ENCODE peak calls at places on chromosomes 3 and 15, in six cellular contexts. One of them, this sample, is unnamed.

GRCh38 chr3:63193647-63194046 is 84.5 kb upstream of the SYNPR start:
- DNase-seq in heart right ventricle: no peak
- DNase-seq in endodermal cell: no peak
- DNase-seq in tibial nerve: no peak
- DNase-seq in sigmoid colon: no peak
- DNase-seq in left ventricle myocardium inferior: no peak
- DNase-seq in this sample: no peak

GRCh38 chr3:15098503-15099363 is at the start of gene RBSN:
- DNase-seq in heart right ventricle: peak; percentile 95
- DNase-seq in endodermal cell: peak; percentile 98
- DNase-seq in tibial nerve: peak; percentile 89
- DNase-seq in sigmoid colon: peak; percentile 97
- DNase-seq in left ventricle myocardium inferior: peak; percentile 96
- DNase-seq in this sample: peak; percentile 96

GRCh38 chr15:64934023-64934422 is 22.3 kb downstream of the ANKDD1A start:
- DNase-seq in heart right ventricle: no peak
- DNase-seq in endodermal cell: no peak
- DNase-seq in tibial nerve: no peak
- DNase-seq in sigmoid colon: no peak
- DNase-seq in left ventricle myocardium inferior: no peak
- DNase-seq in this sample: no peak

GRCh38 chr3:148106062-148106461 is 591.6 kb upstream of the AGTR1 start:
- DNase-seq in heart right ventricle: no peak
- DNase-seq in endodermal cell: no peak
- DNase-seq in tibial nerve: no peak
- DNase-seq in sigmoid colon: no peak
- DNase-seq in left ventricle myocardium inferior: no peak
- DNase-seq in this sample: no peak

GRCh38 chr3:112860898-112861297 is 14.2 kb upstream of the CD200R1L start:
- DNase-seq in heart right ventricle: no peak
- DNase-seq in endodermal cell: no peak
- DNase-seq in tibial nerve: no peak
- DNase-seq in sigmoid colon: no peak
- DNase-seq in left ventricle myocardium inferior: no peak
- DNase-seq in this sample: no peak

GRCh38 chr3:49803464-49804140 is 541 bp downstream of the INKA1 start:
- DNase-seq in heart right ventricle: peak; percentile 35
- DNase-seq in endodermal cell: no peak
- DNase-seq in tibial nerve: no peak
- DNase-seq in sigmoid colon: peak; percentile 73
- DNase-seq in left ventricle myocardium inferior: no peak
- DNase-seq in this sample: peak; percentile 44

GRCh38 chr3:14716593-14716992 is 41.7 kb downstream of the C3orf20 start:
- DNase-seq in heart right ventricle: no peak
- DNase-seq in endodermal cell: no peak
- DNase-seq in tibial nerve: no peak
- DNase-seq in sigmoid colon: no peak
- DNase-seq in left ventricle myocardium inferior: no peak
- DNase-seq in this sample: no peak

GRCh38 chr15:62482715-62483429 is 317.8 kb upstream of the C2CD4B start:
- DNase-seq in heart right ventricle: no peak
- DNase-seq in endodermal cell: peak; percentile 94
- DNase-seq in tibial nerve: no peak
- DNase-seq in sigmoid colon: no peak
- DNase-seq in left ventricle myocardium inferior: no peak
- DNase-seq in this sample: no peak

GRCh38 chr3:16839271-16840110 is 45.3 kb upstream of the PLCL2 start:
- DNase-seq in heart right ventricle: no peak
- DNase-seq in endodermal cell: no peak
- DNase-seq in tibial nerve: no peak
- DNase-seq in sigmoid colon: no peak
- DNase-seq in left ventricle myocardium inferior: no peak
- DNase-seq in this sample: no peak

GRCh38 chr3:197238842-197239241 is 59.6 kb downstream of the DLG1 start:
- DNase-seq in heart right ventricle: no peak
- DNase-seq in endodermal cell: no peak
- DNase-seq in tibial nerve: no peak
- DNase-seq in sigmoid colon: no peak
- DNase-seq in left ventricle myocardium inferior: no peak
- DNase-seq in this sample: no peak

GRCh38 chr3:197244751-197245150 is 53.7 kb downstream of the DLG1 start:
- DNase-seq in heart right ventricle: no peak
- DNase-seq in endodermal cell: no peak
- DNase-seq in tibial nerve: no peak
- DNase-seq in sigmoid colon: no peak
- DNase-seq in left ventricle myocardium inferior: no peak
- DNase-seq in this sample: no peak

GRCh38 chr3:197241173-197241572 is 57.2 kb downstream of the DLG1 start:
- DNase-seq in heart right ventricle: no peak
- DNase-seq in endodermal cell: no peak
- DNase-seq in tibial nerve: no peak
- DNase-seq in sigmoid colon: no peak
- DNase-seq in left ventricle myocardium inferior: no peak
- DNase-seq in this sample: no peak

GRCh38 chr3:197239857-197240256 is 58.6 kb downstream of the DLG1 start:
- DNase-seq in heart right ventricle: no peak
- DNase-seq in endodermal cell: no peak
- DNase-seq in tibial nerve: no peak
- DNase-seq in sigmoid colon: no peak
- DNase-seq in left ventricle myocardium inferior: no peak
- DNase-seq in this sample: no peak

GRCh38 chr3:197242784-197243432 is 55.5 kb downstream of the DLG1 start:
- DNase-seq in heart right ventricle: no peak
- DNase-seq in endodermal cell: no peak
- DNase-seq in tibial nerve: no peak
- DNase-seq in sigmoid colon: no peak
- DNase-seq in left ventricle myocardium inferior: no peak
- DNase-seq in this sample: no peak
- H3K9me3 ChIP-seq in heart right ventricle: peaks cover 2% of the 10 kb centered on the region
- H3K9me3 ChIP-seq in endodermal cell: peaks cover 81% of the 10 kb centered on the region
- H3K9me3 ChIP-seq in tibial nerve: no peaks in the 10 kb centered on the region
- H3K9me3 ChIP-seq in sigmoid colon: peaks cover 5% of the 10 kb centered on the region
- H3K9me3 ChIP-seq in left ventricle myocardium inferior: peaks cover 48% of the 10 kb centered on the region
- H3K9me3 ChIP-seq in this sample: peaks cover 14% of the 10 kb centered on the region

DNA sequence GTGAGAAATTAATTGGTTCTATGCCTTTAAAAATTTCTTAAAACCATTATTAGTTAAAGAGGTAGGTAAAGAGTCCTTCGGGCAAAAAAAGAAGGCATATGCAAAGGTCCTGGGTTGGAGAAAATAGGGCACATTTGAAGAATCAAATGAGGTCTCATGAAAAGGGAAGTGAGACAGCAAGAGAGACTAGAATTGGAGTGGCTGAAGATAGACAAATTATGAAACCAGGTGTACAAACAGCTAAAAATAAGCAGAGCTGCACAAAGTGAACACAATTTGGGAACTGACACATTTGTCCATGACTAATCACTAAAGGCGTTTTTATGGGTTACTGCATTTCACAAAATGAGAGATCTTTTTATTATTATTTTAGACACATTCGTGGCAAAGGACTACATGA is 581.2 kb downstream of the PYDC2 start:
- DNase-seq in heart right ventricle: no peak
- DNase-seq in endodermal cell: no peak
- DNase-seq in tibial nerve: no peak
- DNase-seq in sigmoid colon: no peak
- DNase-seq in left ventricle myocardium inferior: no peak
- DNase-seq in this sample: no peak
- H3K9me3 ChIP-seq in heart right ventricle: no peaks in the 10 kb centered on the region
- H3K9me3 ChIP-seq in endodermal cell: no peaks in the 10 kb centered on the region
- H3K9me3 ChIP-seq in tibial nerve: no peaks in the 10 kb centered on the region
- H3K9me3 ChIP-seq in sigmoid colon: no peaks in the 10 kb centered on the region
- H3K9me3 ChIP-seq in left ventricle myocardium inferior: no peaks in the 10 kb centered on the region
- H3K9me3 ChIP-seq in this sample: no peaks in the 10 kb centered on the region

GRCh38 chr15:99682455-99682854 is 50.8 kb downstream of the LYSMD4 start:
- DNase-seq in heart right ventricle: no peak
- DNase-seq in endodermal cell: no peak
- DNase-seq in tibial nerve: no peak
- DNase-seq in sigmoid colon: no peak
- DNase-seq in left ventricle myocardium inferior: no peak
- DNase-seq in this sample: no peak

GRCh38 chr15:99677540-99678134 is 55.6 kb downstream of the LYSMD4 start:
- DNase-seq in heart right ventricle: no peak
- DNase-seq in endodermal cell: no peak
- DNase-seq in tibial nerve: no peak
- DNase-seq in sigmoid colon: no peak
- DNase-seq in left ventricle myocardium inferior: no peak
- DNase-seq in this sample: no peak

GRCh38 chr15:99686290-99686689 is 46.9 kb downstream of the LYSMD4 start:
- DNase-seq in heart right ventricle: no peak
- DNase-seq in endodermal cell: no peak
- DNase-seq in tibial nerve: no peak
- DNase-seq in sigmoid colon: no peak
- DNase-seq in left ventricle myocardium inferior: no peak
- DNase-seq in this sample: no peak

GRCh38 chr15:99683000-99683670 is 50.1 kb downstream of the LYSMD4 start:
- DNase-seq in heart right ventricle: no peak
- DNase-seq in endodermal cell: no peak
- DNase-seq in tibial nerve: no peak
- DNase-seq in sigmoid colon: no peak
- DNase-seq in left ventricle myocardium inferior: no peak
- DNase-seq in this sample: no peak
- H3K9me3 ChIP-seq in heart right ventricle: peaks cover 2% of the 10 kb centered on the region
- H3K9me3 ChIP-seq in endodermal cell: peaks cover 48% of the 10 kb centered on the region
- H3K9me3 ChIP-seq in tibial nerve: no peaks in the 10 kb centered on the region
- H3K9me3 ChIP-seq in sigmoid colon: peaks cover 3% of the 10 kb centered on the region
- H3K9me3 ChIP-seq in left ventricle myocardium inferior: peaks cover 24% of the 10 kb centered on the region
- H3K9me3 ChIP-seq in this sample: no peaks in the 10 kb centered on the region

GRCh38 chr3:6921876-6922275 is 61.0 kb downstream of the GRM7 start:
- DNase-seq in heart right ventricle: no peak
- DNase-seq in endodermal cell: no peak
- DNase-seq in tibial nerve: no peak
- DNase-seq in sigmoid colon: no peak
- DNase-seq in left ventricle myocardium inferior: no peak
- DNase-seq in this sample: no peak

GRCh38 chr3:6915898-6916297 is 55.0 kb downstream of the GRM7 start:
- DNase-seq in heart right ventricle: no peak
- DNase-seq in endodermal cell: no peak
- DNase-seq in tibial nerve: no peak
- DNase-seq in sigmoid colon: no peak
- DNase-seq in left ventricle myocardium inferior: no peak
- DNase-seq in this sample: no peak

DNA sequence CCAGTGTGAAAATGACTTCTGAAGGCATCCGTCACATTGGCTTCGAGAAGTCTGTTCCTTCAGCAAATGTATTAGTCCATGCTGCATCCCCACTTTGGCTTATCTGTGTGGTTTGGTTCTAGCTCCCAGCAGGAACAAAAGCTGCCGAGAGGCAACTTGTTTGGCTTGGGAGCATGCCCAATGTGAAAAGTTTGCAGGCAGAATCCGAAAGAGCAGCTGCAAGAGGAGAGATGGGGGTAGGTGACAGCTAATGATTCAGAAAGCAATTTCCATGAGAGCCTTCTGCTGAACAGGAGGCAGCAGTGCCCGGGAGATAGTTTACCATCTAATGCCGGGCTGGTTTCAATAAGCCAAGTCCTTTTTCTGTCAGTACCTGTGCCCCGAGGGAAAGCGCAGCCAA is 60.1 kb downstream of the GRM7 start:
- DNase-seq in heart right ventricle: no peak
- DNase-seq in endodermal cell: no peak
- DNase-seq in tibial nerve: no peak
- DNase-seq in sigmoid colon: no peak
- DNase-seq in left ventricle myocardium inferior: no peak
- DNase-seq in this sample: no peak
- H3K9me3 ChIP-seq in heart right ventricle: no peaks in the 10 kb centered on the region
- H3K9me3 ChIP-seq in endodermal cell: no peaks in the 10 kb centered on the region
- H3K9me3 ChIP-seq in tibial nerve: no peaks in the 10 kb centered on the region
- H3K9me3 ChIP-seq in sigmoid colon: no peaks in the 10 kb centered on the region
- H3K9me3 ChIP-seq in left ventricle myocardium inferior: no peaks in the 10 kb centered on the region
- H3K9me3 ChIP-seq in this sample: no peaks in the 10 kb centered on the region

This sample was measured in CD8-positive, alpha-beta memory T cell.